ENCODE peak calls at places on chromosomes 4 and X, in six cellular contexts. One of them, this sample, is unnamed.

GRCh38 chr4:72451349-72451748 is 117.7 kb downstream of the ADAMTS3 start:
- DNase-seq in IMR-90: no peak
- DNase-seq in H1: no peak
- DNase-seq in neuronal stem cell: no peak
- DNase-seq in mesenchymal stem cell: no peak
- DNase-seq in H9: no peak
- DNase-seq in this sample: no peak

GRCh38 chrX:150692837-150693781 is at the start of gene MTMR1:
- DNase-seq in IMR-90: no peak
- DNase-seq in H1: no peak
- DNase-seq in neuronal stem cell: no peak
- DNase-seq in mesenchymal stem cell: no peak
- DNase-seq in H9: no peak
- DNase-seq in this sample: peak; percentile 17

GRCh38 chrX:1221296-1221845 is 8.9 kb upstream of the CRLF2 start:
- DNase-seq in IMR-90: no peak
- DNase-seq in H1: no peak
- DNase-seq in neuronal stem cell: no peak
- DNase-seq in mesenchymal stem cell: no peak
- DNase-seq in H9: no peak
- DNase-seq in this sample: no peak

GRCh38 chr4:111943796-111944203 is 201.5 kb upstream of the FAM241A start:
- DNase-seq in IMR-90: no peak
- DNase-seq in H1: peak; percentile 31
- DNase-seq in neuronal stem cell: peak; percentile 24
- DNase-seq in mesenchymal stem cell: peak; percentile 49
- DNase-seq in H9: peak; percentile 72
- DNase-seq in this sample: peak; percentile 81

GRCh38 chrX:34770511-34770910 is 113.4 kb upstream of the TMEM47 start:
- DNase-seq in IMR-90: no peak
- DNase-seq in H1: no peak
- DNase-seq in neuronal stem cell: no peak
- DNase-seq in mesenchymal stem cell: no peak
- DNase-seq in H9: no peak
- DNase-seq in this sample: no peak

GRCh38 chr4:19850909-19851308 is 400.8 kb upstream of the SLIT2 start:
- DNase-seq in IMR-90: peak; percentile 93
- DNase-seq in H1: peak; percentile 2
- DNase-seq in neuronal stem cell: no peak
- DNase-seq in mesenchymal stem cell: peak; percentile 59
- DNase-seq in H9: no peak
- DNase-seq in this sample: peak; percentile 46

GRCh38 chrX:117985241-117985640 is 131.4 kb downstream of the KLHL13 start:
- DNase-seq in IMR-90: peak; percentile 29
- DNase-seq in H1: no peak
- DNase-seq in neuronal stem cell: no peak
- DNase-seq in mesenchymal stem cell: no peak
- DNase-seq in H9: no peak
- DNase-seq in this sample: peak; percentile 30

GRCh38 chrX:13266641-13267420 is 53.0 kb downstream of the ATXN3L start:
- DNase-seq in IMR-90: peak; percentile 49
- DNase-seq in H1: no peak
- DNase-seq in neuronal stem cell: peak; percentile 51
- DNase-seq in mesenchymal stem cell: no peak
- DNase-seq in H9: no peak
- DNase-seq in this sample: peak; percentile 28

GRCh38 chrX:10681167-10681566 is 60.8 kb upstream of the MID1 start:
- DNase-seq in IMR-90: no peak
- DNase-seq in H1: no peak
- DNase-seq in neuronal stem cell: no peak
- DNase-seq in mesenchymal stem cell: no peak
- DNase-seq in H9: no peak
- DNase-seq in this sample: no peak

GRCh38 chrX:10685923-10686595 is 65.7 kb upstream of the MID1 start:
- DNase-seq in IMR-90: peak; percentile 25
- DNase-seq in H1: no peak
- DNase-seq in neuronal stem cell: no peak
- DNase-seq in mesenchymal stem cell: no peak
- DNase-seq in H9: no peak
- DNase-seq in this sample: no peak
- H3K18ac ChIP-seq in IMR-90: no peak overlapping the region
- H3K18ac ChIP-seq in H1: no peak overlapping the region
- H3K18ac ChIP-seq in neuronal stem cell: no peak overlapping the region
- H3K18ac ChIP-seq in mesenchymal stem cell: no peak overlapping the region
- H3K18ac ChIP-seq in H9: no peak overlapping the region
- H3K18ac ChIP-seq in this sample: no peak overlapping the region

DNA sequence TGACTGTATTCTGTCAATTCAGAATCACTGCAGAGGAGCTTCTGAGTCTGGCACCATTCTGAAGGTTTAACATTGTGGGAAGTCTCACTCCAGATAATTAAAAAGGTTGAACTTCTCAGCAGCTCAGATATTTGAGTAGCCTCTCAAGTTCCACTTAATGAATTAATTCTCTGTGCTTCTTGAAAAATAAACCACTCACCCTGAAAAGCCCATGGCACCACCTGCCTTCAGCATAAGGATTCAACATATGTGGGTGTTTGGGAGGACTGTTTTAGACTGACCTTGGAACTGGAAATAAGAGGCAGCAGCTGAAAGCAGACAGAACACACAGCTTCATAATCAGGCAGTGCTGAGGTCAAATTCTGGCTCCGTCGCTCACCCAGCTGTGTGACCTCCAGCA is 100.6 kb downstream of the KCNIP4 start:
- DNase-seq in IMR-90: no peak
- DNase-seq in H1: no peak
- DNase-seq in neuronal stem cell: no peak
- DNase-seq in mesenchymal stem cell: no peak
- DNase-seq in H9: no peak
- DNase-seq in this sample: no peak
- H4K8ac ChIP-seq in IMR-90: no peak overlapping the region
- H4K8ac ChIP-seq in H1: no peak overlapping the region
- H4K8ac ChIP-seq in neuronal stem cell: no peak overlapping the region
- H4K8ac ChIP-seq in mesenchymal stem cell: no peak overlapping the region
- H4K8ac ChIP-seq in H9: no peak overlapping the region
- H4K8ac ChIP-seq in this sample: no peak overlapping the region

DNA sequence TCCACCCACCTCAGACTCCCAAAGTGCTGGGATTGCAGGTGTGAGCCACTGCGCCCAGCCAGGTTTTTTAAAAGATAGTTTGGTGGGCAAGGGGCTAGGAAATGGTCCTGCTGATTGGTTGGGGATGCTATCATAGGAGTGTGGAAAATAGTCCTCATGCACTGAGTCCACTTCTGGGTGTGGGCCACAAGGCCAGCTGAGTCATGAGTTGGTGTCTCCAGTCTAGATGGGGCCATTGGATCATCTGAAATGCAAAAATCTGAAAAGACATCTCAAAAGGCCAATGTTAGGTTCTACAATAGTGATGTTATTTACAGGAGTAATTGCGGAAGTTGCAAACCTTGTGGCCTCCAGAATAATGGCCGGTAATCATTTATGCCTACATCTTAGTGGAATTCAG is 221.1 kb downstream of the ZNF674 start:
- DNase-seq in IMR-90: no peak
- DNase-seq in H1: no peak
- DNase-seq in neuronal stem cell: no peak
- DNase-seq in mesenchymal stem cell: no peak
- DNase-seq in H9: no peak
- DNase-seq in this sample: no peak
- H3K18ac ChIP-seq in IMR-90: no peak overlapping the region
- H3K18ac ChIP-seq in H1: no peak overlapping the region
- H3K18ac ChIP-seq in neuronal stem cell: no peak overlapping the region
- H3K18ac ChIP-seq in mesenchymal stem cell: no peak overlapping the region
- H3K18ac ChIP-seq in H9: no peak overlapping the region
- H3K18ac ChIP-seq in this sample: peak overlapping the region; percentile 14

DNA sequence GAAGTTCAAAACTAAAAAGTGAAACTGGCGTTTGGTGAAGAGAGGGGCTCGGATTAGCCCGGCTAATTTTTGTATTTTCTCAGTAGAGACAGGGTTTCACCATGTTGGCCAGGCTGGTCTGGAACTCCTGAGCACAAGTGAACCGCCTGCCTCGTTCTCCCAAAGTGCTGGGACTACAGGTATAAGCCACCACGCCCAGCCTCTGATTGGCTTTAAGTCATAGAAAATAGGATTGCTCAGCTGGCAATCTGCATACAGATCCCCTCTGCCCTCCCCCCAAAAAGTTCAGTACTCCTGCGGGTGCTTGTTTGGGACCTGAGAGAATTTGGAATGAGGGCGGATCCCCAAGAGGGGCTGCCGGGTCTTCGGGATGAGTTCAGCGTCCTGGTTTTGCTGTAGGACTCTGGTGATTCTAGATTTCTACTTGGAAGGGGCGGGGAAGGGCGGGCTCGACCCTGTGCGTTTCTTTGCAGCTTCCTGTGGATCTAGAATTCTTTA is 537 bp upstream of the PRKX start:
- DNase-seq in IMR-90: no peak
- DNase-seq in H1: no peak
- DNase-seq in neuronal stem cell: no peak
- DNase-seq in mesenchymal stem cell: no peak
- DNase-seq in H9: peak; percentile 55
- DNase-seq in this sample: peak; percentile 42
- H4K8ac ChIP-seq in IMR-90: no peak overlapping the region
- H4K8ac ChIP-seq in H1: no peak overlapping the region
- H4K8ac ChIP-seq in neuronal stem cell: no peak overlapping the region
- H4K8ac ChIP-seq in mesenchymal stem cell: peak overlapping the region; percentile 28
- H4K8ac ChIP-seq in H9: no peak overlapping the region
- H4K8ac ChIP-seq in this sample: peak overlapping the region; percentile 39

GRCh38 chrX:69067841-69068240 is 97.4 kb downstream of the PJA1 start:
- DNase-seq in IMR-90: no peak
- DNase-seq in H1: no peak
- DNase-seq in neuronal stem cell: no peak
- DNase-seq in mesenchymal stem cell: no peak
- DNase-seq in H9: no peak
- DNase-seq in this sample: no peak
- H3K18ac ChIP-seq in IMR-90: no peak overlapping the region
- H3K18ac ChIP-seq in H1: no peak overlapping the region
- H3K18ac ChIP-seq in neuronal stem cell: no peak overlapping the region
- H3K18ac ChIP-seq in mesenchymal stem cell: no peak overlapping the region
- H3K18ac ChIP-seq in H9: no peak overlapping the region
- H3K18ac ChIP-seq in this sample: no peak overlapping the region

DNA sequence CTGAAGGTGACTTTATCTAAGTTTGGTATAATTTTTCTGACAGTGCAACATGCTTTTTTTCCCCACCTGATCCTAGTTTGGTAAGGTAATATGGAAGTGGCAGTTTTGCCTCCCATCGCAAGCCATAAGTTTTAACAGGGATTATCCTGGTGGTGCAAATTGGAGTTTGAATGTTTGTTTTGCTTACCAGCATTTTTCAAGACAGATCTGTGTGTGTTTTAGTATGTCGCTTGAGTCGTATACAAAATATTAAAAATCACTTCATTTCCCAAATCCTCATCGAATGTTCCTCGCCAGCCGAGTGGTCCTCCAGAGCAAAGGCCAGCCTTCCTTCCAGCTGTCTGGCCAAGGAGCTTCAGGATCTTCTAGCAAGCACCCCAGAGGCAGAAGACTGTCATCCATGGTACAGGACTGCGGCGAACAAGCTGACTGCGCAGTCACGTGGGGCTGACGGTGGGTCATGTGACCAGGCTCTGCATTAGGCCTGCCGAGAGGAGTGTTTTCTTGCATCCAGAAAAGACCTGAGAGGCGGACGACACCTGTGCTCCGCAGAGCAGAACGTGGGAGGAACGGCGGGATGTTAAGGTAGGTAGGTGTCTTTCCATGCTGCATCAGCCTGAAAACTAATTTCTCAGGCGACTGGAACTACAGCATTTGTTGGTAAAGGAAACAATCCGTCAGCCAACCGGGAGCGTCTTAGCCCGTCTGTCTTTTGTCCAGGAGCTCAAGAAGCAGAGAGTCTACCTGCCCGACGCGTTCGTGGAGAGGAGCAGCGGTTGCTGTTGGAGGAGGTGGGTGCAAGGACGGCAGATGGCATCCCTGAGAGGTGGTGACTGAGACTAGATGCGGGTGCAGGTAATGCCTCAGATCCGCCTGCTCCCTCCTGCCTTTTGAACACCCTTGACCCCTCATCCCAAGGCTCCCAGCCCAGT is at the start of gene GPRASP3:
- DNase-seq in IMR-90: peak; percentile 75
- DNase-seq in H1: no peak
- DNase-seq in neuronal stem cell: peak; percentile 24
- DNase-seq in mesenchymal stem cell: peak; percentile 74
- DNase-seq in H9: no peak
- DNase-seq in this sample: peak; percentile 81
- H4K8ac ChIP-seq in IMR-90: peak within 1 kb of the TSS; percentile 98
- H4K8ac ChIP-seq in H1: peak within 1 kb of the TSS; percentile 93
- H4K8ac ChIP-seq in neuronal stem cell: peak within 1 kb of the TSS; percentile 65
- H4K8ac ChIP-seq in mesenchymal stem cell: peak within 1 kb of the TSS; percentile 75
- H4K8ac ChIP-seq in H9: no peak within 1 kb of the TSS
- H4K8ac ChIP-seq in this sample: no peak within 1 kb of the TSS

DNA sequence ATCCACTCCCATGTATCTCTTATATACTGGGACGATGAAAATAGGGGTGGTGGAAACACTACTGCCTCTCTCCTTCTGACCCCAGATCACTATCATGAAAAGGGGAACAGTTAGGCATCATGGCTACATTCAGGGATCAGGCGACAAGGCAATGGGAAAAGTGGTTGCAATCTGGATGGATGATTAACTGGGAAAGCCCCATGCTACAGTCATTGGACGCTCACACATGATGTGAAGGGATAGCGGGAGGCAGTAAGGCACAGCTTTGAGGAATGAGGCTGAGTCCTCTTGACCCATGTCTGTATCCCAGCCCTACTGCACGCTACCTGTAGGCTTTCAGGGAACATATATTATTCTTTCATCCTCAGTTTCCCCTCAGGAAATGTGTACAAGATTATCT is 10.2 kb downstream of the GASK1B start:
- DNase-seq in IMR-90: peak; percentile 20
- DNase-seq in H1: no peak
- DNase-seq in neuronal stem cell: no peak
- DNase-seq in mesenchymal stem cell: peak; percentile 66
- DNase-seq in H9: no peak
- DNase-seq in this sample: no peak
- H3K18ac ChIP-seq in IMR-90: peak overlapping the region; percentile 41
- H3K18ac ChIP-seq in H1: no peak overlapping the region
- H3K18ac ChIP-seq in neuronal stem cell: no peak overlapping the region
- H3K18ac ChIP-seq in mesenchymal stem cell: peak overlapping the region; percentile 80
- H3K18ac ChIP-seq in H9: no peak overlapping the region
- H3K18ac ChIP-seq in this sample: no peak overlapping the region

GRCh38 chr4:53574528-53574927 is 16.8 kb downstream of the LNX1 start:
- DNase-seq in IMR-90: no peak
- DNase-seq in H1: no peak
- DNase-seq in neuronal stem cell: no peak
- DNase-seq in mesenchymal stem cell: no peak
- DNase-seq in H9: no peak
- DNase-seq in this sample: no peak

GRCh38 chr4:53576676-53577372 is 14.5 kb downstream of the LNX1 start:
- DNase-seq in IMR-90: peak; percentile 90
- DNase-seq in H1: no peak
- DNase-seq in neuronal stem cell: no peak
- DNase-seq in mesenchymal stem cell: peak; percentile 83
- DNase-seq in H9: no peak
- DNase-seq in this sample: no peak

GRCh38 chr4:53573696-53574095 is 17.6 kb downstream of the LNX1 start:
- DNase-seq in IMR-90: peak; percentile 48
- DNase-seq in H1: no peak
- DNase-seq in neuronal stem cell: no peak
- DNase-seq in mesenchymal stem cell: no peak
- DNase-seq in H9: no peak
- DNase-seq in this sample: no peak

GRCh38 chr4:53576218-53576617 is 15.1 kb downstream of the LNX1 start:
- DNase-seq in IMR-90: no peak
- DNase-seq in H1: no peak
- DNase-seq in neuronal stem cell: no peak
- DNase-seq in mesenchymal stem cell: no peak
- DNase-seq in H9: no peak
- DNase-seq in this sample: no peak

GRCh38 chr4:53575552-53575951 is 15.7 kb downstream of the LNX1 start:
- DNase-seq in IMR-90: no peak
- DNase-seq in H1: no peak
- DNase-seq in neuronal stem cell: no peak
- DNase-seq in mesenchymal stem cell: no peak
- DNase-seq in H9: no peak
- DNase-seq in this sample: no peak
- H4K8ac ChIP-seq in IMR-90: peak overlapping the region; percentile 94
- H4K8ac ChIP-seq in H1: no peak overlapping the region
- H4K8ac ChIP-seq in neuronal stem cell: no peak overlapping the region
- H4K8ac ChIP-seq in mesenchymal stem cell: peak overlapping the region; percentile 94
- H4K8ac ChIP-seq in H9: no peak overlapping the region
- H4K8ac ChIP-seq in this sample: no peak overlapping the region